ENCODE peak calls at places on chromosomes 2 and 18, in five cellular contexts. One of them, this sample, is unnamed.

GRCh38 chr2:159157361-159158045 is 129.0 kb downstream of the WDSUB1 start:
- DNase-seq in stomach: no peak
- DNase-seq in suprapubic skin: no peak
- DNase-seq in sigmoid colon: no peak
- DNase-seq in A549: no peak
- DNase-seq in this sample: no peak

GRCh38 chr2:129913695-129914495 is 65.6 kb upstream of the RAB6C start:
- DNase-seq in stomach: peak
- DNase-seq in suprapubic skin: no peak
- DNase-seq in sigmoid colon: no peak
- DNase-seq in A549: no peak
- DNase-seq in this sample: no peak

GRCh38 chr2:1432726-1433125 is 19.5 kb downstream of the TPO start:
- DNase-seq in stomach: no peak
- DNase-seq in suprapubic skin: no peak
- DNase-seq in sigmoid colon: no peak
- DNase-seq in A549: no peak
- DNase-seq in this sample: no peak

GRCh38 chr2:127196998-127197397 is 23.1 kb downstream of the CYP27C1 start:
- DNase-seq in stomach: no peak
- DNase-seq in suprapubic skin: no peak
- DNase-seq in sigmoid colon: no peak
- DNase-seq in A549: peak
- DNase-seq in this sample: no peak

GRCh38 chr18:72652990-72653593 is 109.0 kb upstream of the CBLN2 start:
- DNase-seq in stomach: no peak
- DNase-seq in suprapubic skin: no peak
- DNase-seq in sigmoid colon: no peak
- DNase-seq in A549: peak
- DNase-seq in this sample: peak

GRCh38 chr2:198756166-198756565 is 701.6 kb downstream of the SATB2 start:
- DNase-seq in stomach: no peak
- DNase-seq in suprapubic skin: no peak
- DNase-seq in sigmoid colon: no peak
- DNase-seq in A549: no peak
- DNase-seq in this sample: no peak

GRCh38 chr2:164642268-164642667 is 21.0 kb upstream of the GRB14 start:
- DNase-seq in stomach: no peak
- DNase-seq in suprapubic skin: no peak
- DNase-seq in sigmoid colon: no peak
- DNase-seq in A549: no peak
- DNase-seq in this sample: no peak

GRCh38 chr2:105802587-105802986 is 57.9 kb downstream of the NCK2 start:
- DNase-seq in stomach: no peak
- DNase-seq in suprapubic skin: no peak
- DNase-seq in sigmoid colon: no peak
- DNase-seq in A549: no peak
- DNase-seq in this sample: no peak

GRCh38 chr2:5657216-5657615 is 35.0 kb upstream of the SOX11 start:
- DNase-seq in stomach: no peak
- DNase-seq in suprapubic skin: no peak
- DNase-seq in sigmoid colon: no peak
- DNase-seq in A549: no peak
- DNase-seq in this sample: no peak

GRCh38 chr2:20991031-20991430 is 52.8 kb downstream of the APOB start:
- DNase-seq in stomach: no peak
- DNase-seq in suprapubic skin: no peak
- DNase-seq in sigmoid colon: no peak
- DNase-seq in A549: no peak
- DNase-seq in this sample: no peak

GRCh38 chr2:164917296-164917903 is 37.9 kb downstream of the SLC38A11 start:
- DNase-seq in stomach: peak
- DNase-seq in suprapubic skin: peak
- DNase-seq in sigmoid colon: peak
- DNase-seq in A549: peak
- DNase-seq in this sample: peak

GRCh38 chr18:45384137-45384998 is 230.9 kb upstream of the SLC14A2 start:
- DNase-seq in stomach: peak
- DNase-seq in suprapubic skin: peak
- DNase-seq in sigmoid colon: no peak
- DNase-seq in A549: peak
- DNase-seq in this sample: peak

GRCh38 chr2:184835081-184835728 is 236.9 kb downstream of the ZNF804A start:
- DNase-seq in stomach: no peak
- DNase-seq in suprapubic skin: no peak
- DNase-seq in sigmoid colon: no peak
- DNase-seq in A549: no peak
- DNase-seq in this sample: peak

GRCh38 chr2:209458018-209458979 is 34.5 kb downstream of the MAP2 start:
- DNase-seq in stomach: no peak
- DNase-seq in suprapubic skin: no peak
- DNase-seq in sigmoid colon: no peak
- DNase-seq in A549: no peak
- DNase-seq in this sample: no peak

GRCh38 chr18:63844254-63844653 is 43.3 kb upstream of the SERPINB2 start:
- DNase-seq in stomach: no peak
- DNase-seq in suprapubic skin: no peak
- DNase-seq in sigmoid colon: no peak
- DNase-seq in A549: peak
- DNase-seq in this sample: no peak

GRCh38 chr18:49728542-49728941 is 84.8 kb downstream of the ACAA2 start:
- DNase-seq in stomach: peak
- DNase-seq in suprapubic skin: no peak
- DNase-seq in sigmoid colon: no peak
- DNase-seq in A549: peak
- DNase-seq in this sample: peak

GRCh38 chr2:9554841-9555337 is 741 bp downstream of the ADAM17 start:
- DNase-seq in stomach: no peak
- DNase-seq in suprapubic skin: no peak
- DNase-seq in sigmoid colon: no peak
- DNase-seq in A549: peak
- DNase-seq in this sample: no peak

GRCh38 chr18:60146220-60146960 is 226.2 kb downstream of the MC4R start:
- DNase-seq in stomach: no peak
- DNase-seq in suprapubic skin: no peak
- DNase-seq in sigmoid colon: no peak
- DNase-seq in A549: no peak
- DNase-seq in this sample: no peak

GRCh38 chr2:55168221-55169154 is 63.6 kb downstream of the CLHC1 start:
- DNase-seq in stomach: peak
- DNase-seq in suprapubic skin: no peak
- DNase-seq in sigmoid colon: peak
- DNase-seq in A549: peak
- DNase-seq in this sample: peak

GRCh38 chr2:23689131-23689700 is 237.7 kb downstream of the ATAD2B start:
- DNase-seq in stomach: no peak
- DNase-seq in suprapubic skin: no peak
- DNase-seq in sigmoid colon: no peak
- DNase-seq in A549: no peak
- DNase-seq in this sample: no peak

GRCh38 chr2:23688486-23689130 is 238.3 kb downstream of the ATAD2B start:
- DNase-seq in stomach: no peak
- DNase-seq in suprapubic skin: no peak
- DNase-seq in sigmoid colon: no peak
- DNase-seq in A549: no peak
- DNase-seq in this sample: no peak

GRCh38 chr2:23686405-23687029 is 240.4 kb downstream of the ATAD2B start:
- DNase-seq in stomach: no peak
- DNase-seq in suprapubic skin: no peak
- DNase-seq in sigmoid colon: no peak
- DNase-seq in A549: no peak
- DNase-seq in this sample: no peak

GRCh38 chr2:23687214-23687613 is 239.7 kb downstream of the ATAD2B start:
- DNase-seq in stomach: no peak
- DNase-seq in suprapubic skin: no peak
- DNase-seq in sigmoid colon: no peak
- DNase-seq in A549: no peak
- DNase-seq in this sample: no peak

DNA sequence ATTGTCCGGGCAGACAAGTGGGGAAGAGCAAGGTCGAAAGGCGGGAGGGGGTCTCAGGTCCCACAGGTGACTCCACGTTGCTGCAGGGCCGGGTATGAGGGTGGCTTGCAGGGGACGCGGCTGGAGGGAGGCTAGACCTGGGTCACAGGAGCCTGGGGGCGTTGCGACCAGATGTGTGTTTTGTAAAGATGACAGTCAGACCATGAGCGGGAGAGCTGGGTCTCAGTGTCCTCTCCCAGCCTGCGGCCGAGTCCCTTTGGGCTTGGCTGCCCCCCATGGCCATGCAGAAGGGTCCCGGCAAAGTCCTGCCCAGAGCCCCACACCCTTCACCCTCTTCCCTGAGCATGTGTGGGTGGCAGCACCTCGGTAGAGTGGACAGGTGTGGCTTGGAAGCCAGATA is 239.2 kb downstream of the ATAD2B start:
- DNase-seq in stomach: no peak
- DNase-seq in suprapubic skin: no peak
- DNase-seq in sigmoid colon: no peak
- DNase-seq in A549: no peak
- DNase-seq in this sample: no peak
- TF ChIP-seq POLR2A in stomach: no peak
- TF ChIP-seq POLR2A in suprapubic skin: no peak
- TF ChIP-seq POLR2A in sigmoid colon: no peak
- TF ChIP-seq POLR2A in A549: no peak
- TF ChIP-seq POLR2A in this sample: no peak

GRCh38 chr2:33513480-33513879 is 37.0 kb downstream of the RASGRP3 start:
- DNase-seq in stomach: no peak
- DNase-seq in suprapubic skin: no peak
- DNase-seq in sigmoid colon: no peak
- DNase-seq in A549: no peak
- DNase-seq in this sample: no peak
- TF ChIP-seq EP300 in stomach: no peak
- TF ChIP-seq EP300 in suprapubic skin: no peak
- TF ChIP-seq EP300 in sigmoid colon: no peak
- TF ChIP-seq EP300 in A549: no peak
- TF ChIP-seq EP300 in this sample: no peak

GRCh38 chr2:113176696-113177355 is 3.1 kb downstream of the PSD4 start:
- DNase-seq in stomach: no peak
- DNase-seq in suprapubic skin: no peak
- DNase-seq in sigmoid colon: no peak
- DNase-seq in A549: no peak
- DNase-seq in this sample: no peak

GRCh38 chr2:113175736-113176695 is 2.2 kb downstream of the PSD4 start:
- DNase-seq in stomach: no peak
- DNase-seq in suprapubic skin: no peak
- DNase-seq in sigmoid colon: no peak
- DNase-seq in A549: no peak
- DNase-seq in this sample: no peak

GRCh38 chr2:113173563-113174368 is at the start of gene PSD4:
- DNase-seq in stomach: peak
- DNase-seq in suprapubic skin: no peak
- DNase-seq in sigmoid colon: no peak
- DNase-seq in A549: no peak
- DNase-seq in this sample: no peak

GRCh38 chr2:113174369-113174735 is 581 bp downstream of the PSD4 start:
- DNase-seq in stomach: no peak
- DNase-seq in suprapubic skin: no peak
- DNase-seq in sigmoid colon: no peak
- DNase-seq in A549: no peak
- DNase-seq in this sample: no peak

DNA sequence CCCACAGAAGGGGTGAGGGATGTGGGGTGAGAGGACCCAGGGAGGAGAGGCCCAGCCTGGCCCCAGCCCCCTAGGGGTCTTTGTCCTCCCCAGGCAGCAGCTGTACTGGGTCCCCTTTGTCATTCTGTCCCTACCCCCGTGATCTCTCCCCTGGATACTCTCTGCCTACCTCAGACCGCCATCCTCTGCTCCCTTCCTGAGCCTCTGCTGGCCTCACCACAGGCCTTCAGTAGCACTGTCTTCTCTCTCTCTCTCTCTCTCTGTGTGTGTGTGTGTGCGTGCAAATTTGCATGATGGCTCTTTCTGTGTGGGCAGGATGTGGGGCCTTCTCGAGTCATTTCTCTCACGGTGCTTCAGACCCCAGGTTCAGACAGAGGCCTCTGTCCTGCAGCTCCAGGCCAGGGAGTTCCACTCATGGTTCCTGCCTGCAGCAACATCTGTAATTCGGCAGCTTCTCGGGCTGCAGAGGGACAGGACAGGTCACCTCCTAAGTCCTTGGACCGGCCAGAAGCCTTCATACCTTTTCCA is 1.4 kb downstream of the PSD4 start:
- DNase-seq in stomach: peak
- DNase-seq in suprapubic skin: no peak
- DNase-seq in sigmoid colon: no peak
- DNase-seq in A549: no peak
- DNase-seq in this sample: no peak
- TF ChIP-seq POLR2A in stomach: no peak
- TF ChIP-seq POLR2A in suprapubic skin: no peak
- TF ChIP-seq POLR2A in sigmoid colon: no peak
- TF ChIP-seq POLR2A in A549: no peak
- TF ChIP-seq POLR2A in this sample: no peak

DNA sequence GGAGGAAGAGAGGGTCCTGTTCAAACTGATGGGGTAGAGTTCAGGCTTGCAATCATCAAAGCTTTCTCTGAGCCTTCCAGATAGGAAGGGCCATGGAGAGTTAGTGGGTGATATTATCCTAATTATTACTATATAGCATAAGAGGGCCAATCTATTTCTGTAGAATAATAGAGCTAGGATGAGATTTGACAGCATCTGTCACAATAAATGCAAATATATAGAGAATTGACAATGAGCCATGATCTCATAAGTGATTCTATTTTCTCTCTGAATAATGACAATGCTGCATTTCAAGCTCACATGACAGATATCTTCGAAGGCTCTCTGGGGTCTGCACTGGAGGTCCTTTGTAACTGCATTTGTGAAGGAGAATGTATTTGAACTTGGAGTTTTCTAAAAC is 521.9 kb upstream of the CELF4 start:
- DNase-seq in stomach: no peak
- DNase-seq in suprapubic skin: no peak
- DNase-seq in sigmoid colon: no peak
- DNase-seq in A549: no peak
- DNase-seq in this sample: no peak
- TF ChIP-seq EP300 in stomach: no peak
- TF ChIP-seq EP300 in suprapubic skin: no peak
- TF ChIP-seq EP300 in sigmoid colon: no peak
- TF ChIP-seq EP300 in A549: no peak
- TF ChIP-seq EP300 in this sample: no peak

DNA sequence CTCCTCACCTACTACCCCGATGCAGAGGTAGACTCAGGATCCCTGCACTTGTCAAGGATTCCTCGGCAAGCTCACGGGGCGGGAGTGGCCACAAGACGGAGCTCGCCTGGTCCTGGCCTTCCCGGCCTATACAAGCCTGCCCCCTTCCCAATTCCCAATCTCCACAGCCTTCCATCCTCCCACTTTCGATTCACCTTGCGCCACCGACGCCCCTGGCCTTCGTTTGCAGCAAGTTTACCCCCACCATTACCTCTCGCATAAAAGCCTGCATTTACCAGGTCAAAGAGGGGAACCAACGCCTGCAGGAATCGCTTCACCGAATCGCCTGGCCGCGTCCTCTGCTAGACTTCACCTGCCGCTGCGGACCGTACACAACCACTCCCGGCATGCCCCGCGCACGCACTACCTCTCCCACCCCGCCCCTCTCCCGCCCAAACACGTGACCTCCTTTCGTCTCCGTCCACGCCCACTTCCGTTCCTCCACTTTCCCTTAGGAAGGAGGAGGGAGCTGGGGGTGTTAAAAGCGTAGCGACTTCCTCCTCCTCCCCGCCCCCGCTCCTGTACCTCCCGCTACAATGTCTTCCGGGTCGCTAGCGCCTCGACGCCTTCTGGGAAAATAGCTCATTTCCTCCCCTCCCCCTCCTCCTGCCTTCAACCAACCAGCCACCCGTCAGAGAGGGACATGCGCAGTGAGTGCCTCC is at the start of gene ORC4:
- DNase-seq in stomach: peak
- DNase-seq in suprapubic skin: peak
- DNase-seq in sigmoid colon: peak
- DNase-seq in A549: peak
- DNase-seq in this sample: peak
- TF ChIP-seq POLR2A in stomach: peak
- TF ChIP-seq POLR2A in suprapubic skin: no peak
- TF ChIP-seq POLR2A in sigmoid colon: peak
- TF ChIP-seq POLR2A in A549: peak
- TF ChIP-seq POLR2A in this sample: peak

This sample was measured in ovary.